ENCODE peak calls at places on chromosome 2, in seven cellular contexts. L, A, C, J, T, O and R are unnamed samples.

GRCh38 chr2:241741016-241741415 is 6.6 kb downstream of the D2HGDH start:
- DNase-seq in A (no peak), O (peak), L (no peak), C (no peak), T (no peak), J (no peak), R (peak)

GRCh38 chr2:234251326-234252271 is 201.1 kb downstream of the SPP2 start:
- DNase-seq in A (peak), C (no peak), J (peak), O (no peak), L (no peak), T (peak), R (peak)

GRCh38 chr2:225122582-225123486 is 80.6 kb upstream of the DOCK10 start:
- DNase-seq in L (no peak), O (peak), C (no peak), A (no peak), J (no peak), T (no peak), R (no peak)

GRCh38 chr2:217049931-217050330 is 190.1 kb upstream of the TNP1 start:
- DNase-seq in A (no peak), C (peak), O (no peak), T (no peak), J (no peak), L (no peak), R (no peak)

GRCh38 chr2:199495147-199495546 is 37.4 kb upstream of the SATB2 start:
- DNase-seq in C (no peak), O (no peak), T (no peak), J (no peak), A (no peak), L (no peak), R (no peak)

GRCh38 chr2:158723921-158724802 is 71.0 kb upstream of the DAPL1 start:
- DNase-seq in J (peak), A (peak), L (no peak), C (no peak), O (peak), T (no peak), R (peak)

GRCh38 chr2:238290079-238290478 is 1.7 kb upstream of the PER2 start:
- DNase-seq in A (peak), T (peak), O (peak), J (peak), C (peak), L (peak), R (no peak)

GRCh38 chr2:20592106-20593071 is 58.5 kb downstream of the HS1BP3 start:
- DNase-seq in T (peak), J (no peak), A (no peak), L (peak), C (no peak), O (peak), R (no peak)

GRCh38 chr2:208466920-208467298 is 60.3 kb downstream of the PTH2R start:
- DNase-seq in T (no peak), C (no peak), O (no peak), L (no peak), J (no peak), A (no peak), R (no peak)

GRCh38 chr2:1965726-1966125 is 221.4 kb upstream of the PXDN start:
- DNase-seq in T (peak), O (no peak), A (no peak), C (no peak), J (no peak), L (no peak), R (no peak)

GRCh38 chr2:67694464-67694863 is 297.3 kb downstream of the ETAA1 start:
- DNase-seq in T (no peak), J (no peak), L (no peak), O (no peak), A (no peak), C (no peak), R (no peak)

GRCh38 chr2:207706936-207707860 is 4.2 kb upstream of the CCNYL1 start:
- DNase-seq in O (peak), C (no peak), L (no peak), T (no peak), A (no peak), J (no peak), R (no peak)

GRCh38 chr2:6993230-6993640 is 76.0 kb downstream of the RNF144A start:
- DNase-seq in T (no peak), O (no peak), A (no peak), J (no peak), L (no peak), C (peak), R (no peak)

GRCh38 chr2:199596549-199596948 is 138.8 kb upstream of the SATB2 start:
- DNase-seq in A (no peak), L (no peak), O (peak), J (no peak), C (no peak), T (no peak), R (no peak)

GRCh38 chr2:64212801-64213321 is 68.6 kb upstream of the PELI1 start:
- DNase-seq in T (no peak), L (no peak), O (peak), C (no peak), J (no peak), A (no peak), R (no peak)

GRCh38 chr2:128617029-128617590 is 298.4 kb upstream of the HS6ST1 start:
- DNase-seq in C (no peak), L (no peak), J (no peak), A (no peak), T (no peak), O (no peak), R (no peak)

GRCh38 chr2:221521261-221521845 is 50.8 kb downstream of the EPHA4 start:
- DNase-seq in O (no peak), L (no peak), T (no peak), A (no peak), J (no peak), C (no peak), R (no peak)

GRCh38 chr2:190352668-190353536 is 9.5 kb downstream of the INPP1 start:
- DNase-seq in T (no peak), J (no peak), A (no peak), C (no peak), O (no peak), L (no peak), R (no peak)

GRCh38 chr2:73984203-73984921 is at the start of gene TET3:
- DNase-seq in C (no peak), A (no peak), T (peak), O (peak), J (peak), L (peak), R (no peak)

GRCh38 chr2:212109217-212109616 is 429.4 kb downstream of the ERBB4 start:
- DNase-seq in J (no peak), A (no peak), O (no peak), L (no peak), C (no peak), T (no peak), R (no peak)

GRCh38 chr2:48233005-48233404 is 296.9 kb upstream of the STON1 start:
- DNase-seq in C (no peak), J (no peak), O (no peak), A (no peak), L (no peak), T (no peak), R (no peak)

GRCh38 chr2:160871096-160871495 is 289.1 kb upstream of the TANK start:
- DNase-seq in T (no peak), A (no peak), O (no peak), C (peak), J (no peak), L (no peak), R (no peak)

GRCh38 chr2:100197643-100198153 is 55.3 kb upstream of the AFF3 start:
- DNase-seq in T (peak), O (no peak), A (peak), L (peak), C (peak), J (peak), R (no peak)

GRCh38 chr2:174683392-174683759 is 80.9 kb downstream of the CHRNA1 start:
- DNase-seq in O (peak), L (no peak), A (no peak), J (no peak), C (no peak), T (no peak), R (no peak)

GRCh38 chr2:23505218-23505983 is 120.4 kb downstream of the KLHL29 start:
- DNase-seq in A (no peak), T (no peak), J (no peak), O (no peak), C (no peak), L (no peak), R (no peak)

GRCh38 chr2:20615466-20616241 is 35.2 kb downstream of the HS1BP3 start:
- DNase-seq in L (peak), T (peak), A (no peak), C (peak), O (no peak), J (no peak), R (no peak)

GRCh38 chr2:221501210-221501882 is 70.8 kb downstream of the EPHA4 start:
- DNase-seq in A (no peak), O (no peak), T (no peak), C (no peak), L (no peak), J (no peak), R (peak)

GRCh38 chr2:66269166-66269565 is 165.8 kb upstream of the MEIS1 start:
- DNase-seq in A (no peak), L (no peak), C (no peak), O (no peak), T (no peak), J (no peak), R (no peak)

GRCh38 chr2:149094217-149095015 is 55.9 kb downstream of the LYPD6B start:
- DNase-seq in L (no peak), T (no peak), J (no peak), O (no peak), C (no peak), A (no peak), R (no peak)

GRCh38 chr2:11004206-11004605 is 92.5 kb downstream of the KCNF1 start:
- DNase-seq in T (no peak), A (no peak), C (no peak), L (no peak), O (peak), J (no peak), R (no peak)

GRCh38 chr2:160157861-160158813 is 41.9 kb downstream of the ITGB6 start:
- DNase-seq in L (no peak), J (no peak), C (no peak), O (no peak), T (no peak), A (peak), R (no peak)

GRCh38 chr2:25339791-25340339 is 1.9 kb downstream of the DNMT3A start:
- DNase-seq in J (peak), O (no peak), A (peak), L (peak), T (peak), C (peak), R (no peak)

GRCh38 chr2:223952280-223952968 is 4.8 kb upstream of the MRPL44 start:
- DNase-seq in A (no peak), L (no peak), T (no peak), C (no peak), J (no peak), O (no peak), R (no peak)

GRCh38 chr2:223959688-223960087 is 2.4 kb downstream of the MRPL44 start:
- DNase-seq in J (peak), O (no peak), C (peak), A (no peak), L (no peak), T (no peak), R (no peak)

GRCh38 chr2:223954401-223954800 is 2.9 kb upstream of the MRPL44 start:
- DNase-seq in O (peak), L (no peak), A (no peak), C (no peak), J (no peak), T (no peak), R (peak)

GRCh38 chr2:223956267-223956666 is 996 bp upstream of the MRPL44 start:
- DNase-seq in O (no peak), C (no peak), A (no peak), L (no peak), J (peak), T (no peak), R (no peak)

GRCh38 chr2:223957092-223957851 is at the start of gene MRPL44:
- DNase-seq in T (peak), C (peak), O (peak), L (peak), A (peak), J (peak), R (peak)
- TF ChIP-seq POLR2A in T (peak), C (peak), O (peak), L (peak), A (peak), J (peak), R (peak)

DNA sequence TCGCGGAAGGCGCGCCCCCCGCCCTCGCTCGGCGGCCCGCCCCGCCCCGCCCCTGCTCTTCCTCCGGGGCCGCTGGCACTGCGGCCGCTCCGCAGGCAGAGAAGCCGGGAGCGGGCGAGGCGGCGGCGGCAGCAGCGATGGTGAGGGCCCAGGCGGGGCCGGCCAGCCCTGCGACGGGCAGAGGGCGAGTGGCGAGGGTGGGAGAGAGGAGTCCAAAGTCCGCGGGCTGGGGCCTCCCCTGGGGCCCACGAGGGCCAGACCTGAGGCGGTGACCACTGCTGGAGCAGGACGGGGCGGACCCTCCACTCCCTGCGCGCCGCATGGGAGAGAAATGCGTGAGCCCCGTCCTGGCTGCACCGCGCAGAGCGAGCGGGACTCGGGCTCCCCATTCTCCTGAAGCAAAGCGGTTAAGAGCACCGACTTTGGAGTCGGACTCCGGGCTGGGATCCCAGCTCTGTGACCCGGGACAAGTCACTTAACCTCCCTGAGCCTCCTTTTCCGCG is at the start of gene VAMP5:
- DNase-seq in J (no peak), C (peak), A (no peak), O (no peak), T (peak), L (peak), R (no peak)
- TF ChIP-seq POLR2A in J (no peak), C (peak), A (no peak), O (no peak), T (no peak), L (no peak), R (peak)

GRCh38 chr2:120229341-120229740 is 6.1 kb upstream of the TMEM185B start:
- DNase-seq in A (no peak), T (no peak), J (no peak), L (no peak), C (no peak), O (no peak), R (no peak)

GRCh38 chr2:120233292-120233691 is 10.1 kb upstream of the TMEM185B start:
- DNase-seq in L (no peak), O (no peak), T (peak), J (no peak), A (no peak), C (no peak), R (no peak)

GRCh38 chr2:120230515-120231471 is 7.6 kb upstream of the TMEM185B start:
- DNase-seq in O (no peak), A (no peak), T (peak), C (no peak), L (peak), J (no peak), R (no peak)

GRCh38 chr2:120231564-120231973 is 8.4 kb upstream of the TMEM185B start:
- DNase-seq in L (peak), J (no peak), O (no peak), A (no peak), T (no peak), C (no peak), R (no peak)

GRCh38 chr2:120231974-120232635 is 8.9 kb upstream of the TMEM185B start:
- DNase-seq in J (peak), A (peak), L (peak), T (peak), C (no peak), O (no peak), R (no peak)
- TF ChIP-seq POLR2A in J (no peak), A (no peak), L (no peak), T (no peak), C (no peak), O (no peak), R (no peak)

GRCh38 chr2:79580175-79580574 is 67.3 kb downstream of the CTNNA2 start:
- DNase-seq in T (no peak), O (no peak), J (no peak), L (no peak), C (no peak), A (no peak), R (no peak)

GRCh38 chr2:79591281-79591680 is 78.4 kb downstream of the CTNNA2 start:
- DNase-seq in J (no peak), C (no peak), A (no peak), T (no peak), L (no peak), O (no peak), R (no peak)

DNA sequence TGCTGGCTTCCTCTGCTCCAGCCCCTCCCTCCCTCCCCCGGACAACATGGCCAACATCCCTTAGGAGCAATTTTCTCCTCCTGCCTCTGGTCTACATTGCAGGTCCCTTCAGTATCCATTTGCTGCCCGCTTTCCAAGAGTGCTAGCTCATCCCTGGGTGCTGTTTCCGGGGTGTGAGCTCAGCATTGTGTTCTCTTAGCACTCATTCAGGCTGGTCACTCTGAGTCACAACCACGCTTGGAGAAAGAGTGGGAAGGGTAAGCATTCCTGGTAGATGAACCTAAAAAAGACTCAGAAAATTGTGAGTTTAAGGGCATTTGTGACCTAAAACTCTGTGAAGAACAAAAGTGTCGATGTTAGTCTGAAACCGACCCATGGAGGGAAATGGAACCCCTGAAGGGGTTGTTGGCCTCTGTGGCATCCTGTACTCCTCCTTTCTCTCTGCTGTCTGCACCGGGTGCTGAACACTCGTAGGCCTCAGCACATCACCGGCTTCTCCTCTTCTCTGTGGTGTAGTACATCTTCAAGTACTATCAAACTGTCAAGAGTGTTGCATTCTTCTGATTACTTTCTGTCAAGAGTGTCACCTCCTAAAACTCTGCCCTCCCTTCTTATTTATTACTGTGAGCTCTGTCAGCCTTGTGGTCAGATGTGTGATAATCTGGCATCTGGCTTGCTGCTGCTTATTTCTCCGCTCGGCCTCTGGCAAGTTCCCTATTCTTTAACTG is 73.0 kb downstream of the CTNNA2 start:
- DNase-seq in J (no peak), A (no peak), C (no peak), O (no peak), L (no peak), T (no peak), R (peak)
- TF ChIP-seq POLR2A in J (no peak), A (no peak), C (no peak), O (no peak), L (no peak), T (no peak), R (no peak)

GRCh38 chr2:230327418-230328154 is 593 bp downstream of the SP140L start:
- DNase-seq in T (no peak), C (no peak), O (peak), L (no peak), J (no peak), A (no peak), R (no peak)

GRCh38 chr2:230325316-230326243 is 1.4 kb upstream of the SP140L start:
- DNase-seq in J (no peak), O (no peak), L (no peak), A (no peak), T (no peak), C (no peak), R (no peak)

GRCh38 chr2:230328155-230328458 is 1.1 kb downstream of the SP140L start:
- DNase-seq in J (no peak), A (no peak), L (no peak), O (no peak), C (no peak), T (no peak), R (no peak)

GRCh38 chr2:230324503-230324902 is 2.5 kb upstream of the SP140L start:
- DNase-seq in T (no peak), L (no peak), C (no peak), J (no peak), A (no peak), O (no peak), R (no peak)

GRCh38 chr2:230326453-230327417 is at the start of gene SP140L:
- DNase-seq in J (peak), C (peak), L (peak), O (peak), T (peak), A (peak), R (peak)
- TF ChIP-seq POLR2A in J (no peak), C (no peak), L (no peak), O (peak), T (no peak), A (no peak), R (peak)

GRCh38 chr2:99180755-99181647 is at the start of the genes MITD1 and MRPL30:
- DNase-seq in O (peak), J (peak), T (peak), A (peak), C (peak), L (peak), R (peak)
- TF ChIP-seq POLR2A in O (peak), J (peak), T (no peak), A (peak), C (peak), L (peak), R (peak)

GRCh38 chr2:45678791-45679348 is 27.4 kb downstream of the PRKCE start:
- DNase-seq in O (no peak), C (no peak), A (no peak), T (no peak), L (no peak), J (no peak), R (no peak)
- TF ChIP-seq POLR2A in O (no peak), C (no peak), A (no peak), T (no peak), L (no peak), J (no peak), R (no peak)

GRCh38 chr2:220002699-220003098 is 375.3 kb downstream of the SLC4A3 start:
- DNase-seq in O (no peak), A (no peak), T (no peak), C (no peak), L (no peak), J (no peak), R (no peak)

GRCh38 chr2:220000586-220000985 is 373.2 kb downstream of the SLC4A3 start:
- DNase-seq in O (no peak), J (no peak), L (no peak), C (no peak), T (no peak), A (no peak), R (no peak)

GRCh38 chr2:220000080-220000479 is 372.6 kb downstream of the SLC4A3 start:
- DNase-seq in L (no peak), T (no peak), O (no peak), A (no peak), C (no peak), J (no peak), R (no peak)

GRCh38 chr2:219998714-219999227 is 371.3 kb downstream of the SLC4A3 start:
- DNase-seq in O (peak), L (no peak), J (no peak), C (no peak), A (no peak), T (no peak), R (no peak)

GRCh38 chr2:220001693-220002260 is 374.3 kb downstream of the SLC4A3 start:
- DNase-seq in L (no peak), J (no peak), T (no peak), O (no peak), C (no peak), A (no peak), R (no peak)
- TF ChIP-seq POLR2A in L (no peak), J (no peak), T (no peak), O (no peak), C (no peak), A (no peak), R (no peak)

GRCh38 chr2:12321886-12322285 is 394.9 kb upstream of the TRIB2 start:
- DNase-seq in J (no peak), C (no peak), O (no peak), T (no peak), A (no peak), L (no peak), R (no peak)
- TF ChIP-seq POLR2A in J (no peak), C (no peak), O (no peak), T (no peak), A (no peak), L (no peak), R (no peak)